ENCODE peak calls at places on chromosomes 5 and 9, in five cellular contexts. One of them, this sample, is unnamed.

GRCh38 chr5:143650296-143650695 is 161.7 kb upstream of the HMHB1 start:
- DNase-seq in IMR-90: no peak
- DNase-seq in astrocyte of the spinal cord: no peak
- DNase-seq in HFF-Myc: no peak
- DNase-seq in GM13976: no peak
- DNase-seq in this sample: no peak

GRCh38 chr5:132446621-132447020 is 44.0 kb downstream of the IRF1 start:
- DNase-seq in GM13976: no peak
- DNase-seq in IMR-90: peak; percentile 75
- DNase-seq in HFF-Myc: no peak
- DNase-seq in astrocyte of the spinal cord: peak; percentile 68
- DNase-seq in this sample: no peak

GRCh38 chr5:82885657-82886389 is 191.4 kb downstream of the TMEM167A start:
- DNase-seq in astrocyte of the spinal cord: peak; percentile 80
- DNase-seq in IMR-90: peak; percentile 20
- DNase-seq in GM13976: peak; percentile 18
- DNase-seq in HFF-Myc: no peak
- DNase-seq in this sample: no peak

GRCh38 chr9:74762950-74763349 is 124.8 kb downstream of the TRPM6 start:
- DNase-seq in astrocyte of the spinal cord: no peak
- DNase-seq in IMR-90: no peak
- DNase-seq in GM13976: no peak
- DNase-seq in HFF-Myc: no peak
- DNase-seq in this sample: no peak

GRCh38 chr9:19998823-19999455 is 210.1 kb upstream of the SLC24A2 start:
- DNase-seq in GM13976: peak; percentile 10
- DNase-seq in IMR-90: no peak
- DNase-seq in HFF-Myc: no peak
- DNase-seq in astrocyte of the spinal cord: peak; percentile 17
- DNase-seq in this sample: no peak

GRCh38 chr5:157874861-157875260 is 15.9 kb upstream of the CLINT1 start:
- DNase-seq in GM13976: no peak
- DNase-seq in HFF-Myc: no peak
- DNase-seq in IMR-90: no peak
- DNase-seq in astrocyte of the spinal cord: no peak
- DNase-seq in this sample: no peak

GRCh38 chr9:124259273-124260078 is 1.7 kb downstream of the NEK6 start:
- DNase-seq in GM13976: no peak
- DNase-seq in IMR-90: peak; percentile 91
- DNase-seq in HFF-Myc: no peak
- DNase-seq in astrocyte of the spinal cord: peak; percentile 91
- DNase-seq in this sample: peak; percentile 69

GRCh38 chr5:130955041-130955440 is 210.0 kb downstream of the HINT1 start:
- DNase-seq in IMR-90: no peak
- DNase-seq in astrocyte of the spinal cord: no peak
- DNase-seq in GM13976: no peak
- DNase-seq in HFF-Myc: no peak
- DNase-seq in this sample: no peak

GRCh38 chr9:27351438-27351837 is 54.5 kb upstream of the EQTN start:
- DNase-seq in astrocyte of the spinal cord: no peak
- DNase-seq in GM13976: no peak
- DNase-seq in IMR-90: no peak
- DNase-seq in HFF-Myc: no peak
- DNase-seq in this sample: no peak

GRCh38 chr5:173328896-173329369 is 719 bp upstream of the STC2 start:
- DNase-seq in GM13976: peak; percentile 52
- DNase-seq in HFF-Myc: no peak
- DNase-seq in IMR-90: peak; percentile 80
- DNase-seq in astrocyte of the spinal cord: peak; percentile 63
- DNase-seq in this sample: no peak

GRCh38 chr5:173330856-173331206 is 2.6 kb upstream of the STC2 start:
- DNase-seq in IMR-90: no peak
- DNase-seq in astrocyte of the spinal cord: no peak
- DNase-seq in HFF-Myc: no peak
- DNase-seq in GM13976: no peak
- DNase-seq in this sample: no peak

GRCh38 chr5:173327948-173328895 is at the start of gene STC2:
- DNase-seq in IMR-90: peak; percentile 94
- DNase-seq in HFF-Myc: peak; percentile 59
- DNase-seq in astrocyte of the spinal cord: peak; percentile 91
- DNase-seq in GM13976: peak; percentile 93
- DNase-seq in this sample: no peak

GRCh38 chr5:173330151-173330855 is 2.1 kb upstream of the STC2 start:
- DNase-seq in astrocyte of the spinal cord: no peak
- DNase-seq in HFF-Myc: no peak
- DNase-seq in GM13976: no peak
- DNase-seq in IMR-90: no peak
- DNase-seq in this sample: no peak

DNA sequence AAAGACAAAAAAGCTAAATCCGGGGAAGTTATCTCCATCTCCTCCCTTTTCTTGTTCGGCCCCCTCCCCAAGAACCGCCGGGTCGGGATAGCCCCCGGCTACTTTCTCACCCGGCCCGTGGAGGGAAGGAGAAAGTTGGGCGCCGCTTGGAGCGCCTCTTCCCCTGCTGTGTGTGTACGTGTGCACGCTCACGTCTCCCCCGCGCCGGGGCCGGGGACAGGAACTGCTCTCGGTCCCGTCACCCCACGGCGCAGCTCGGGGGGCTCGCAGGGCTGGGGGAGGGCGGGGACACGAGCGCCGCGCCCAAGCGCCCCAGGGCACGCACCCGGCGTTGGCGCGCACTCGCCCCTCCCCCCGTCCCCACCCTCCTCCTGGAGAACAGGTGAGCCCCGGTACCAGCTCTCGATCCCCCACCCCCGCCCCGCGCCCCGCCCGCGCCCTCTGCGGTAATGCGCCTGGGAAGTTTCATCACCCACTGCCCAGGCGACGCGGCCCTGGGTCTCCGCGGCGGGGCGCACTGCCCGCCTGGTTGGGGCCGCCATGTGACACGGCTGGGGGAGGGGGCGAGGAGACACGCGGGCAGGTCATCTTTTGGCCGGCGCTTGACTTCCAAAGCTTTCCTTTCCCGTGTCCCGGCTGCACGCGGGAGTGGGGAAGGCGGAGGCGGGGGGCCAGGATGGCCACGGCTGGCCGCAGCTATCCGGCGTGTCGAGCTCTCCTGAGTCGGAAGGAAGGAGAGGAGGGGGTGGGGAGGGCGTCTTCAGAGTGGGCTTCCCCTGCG is 1.3 kb upstream of the STC2 start:
- DNase-seq in HFF-Myc: no peak
- DNase-seq in GM13976: peak; percentile 86
- DNase-seq in astrocyte of the spinal cord: peak; percentile 23
- DNase-seq in IMR-90: no peak
- DNase-seq in this sample: no peak
- TF ChIP-seq CTCF in HFF-Myc: no peak
- TF ChIP-seq CTCF in GM13976: peak; percentile 34
- TF ChIP-seq CTCF in astrocyte of the spinal cord: peak; percentile 6
- TF ChIP-seq CTCF in IMR-90: no peak
- TF ChIP-seq CTCF in this sample: no peak

DNA sequence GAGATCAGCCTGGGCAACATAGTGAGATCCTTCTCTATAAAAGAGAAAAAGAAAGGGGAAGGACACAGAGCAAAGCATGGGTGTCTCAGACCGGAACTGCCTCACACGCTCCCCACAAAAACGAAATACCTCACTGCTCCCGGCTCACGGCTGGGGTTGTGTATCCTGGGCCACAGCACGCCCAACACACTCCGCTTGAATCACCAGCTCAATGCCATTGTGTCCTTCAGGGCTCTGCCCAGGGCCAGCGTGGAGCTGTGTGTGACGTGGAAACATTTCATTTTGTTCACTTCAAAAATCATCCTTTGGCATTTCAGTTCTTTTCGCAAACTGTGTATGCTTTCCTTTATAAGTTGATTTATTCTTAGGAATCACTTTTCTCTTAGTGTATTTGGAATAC is 279.5 kb downstream of the IRX1 start:
- DNase-seq in astrocyte of the spinal cord: no peak
- DNase-seq in GM13976: no peak
- DNase-seq in HFF-Myc: no peak
- DNase-seq in IMR-90: no peak
- DNase-seq in this sample: no peak
- TF ChIP-seq CTCF in astrocyte of the spinal cord: no peak
- TF ChIP-seq CTCF in GM13976: no peak
- TF ChIP-seq CTCF in HFF-Myc: no peak
- TF ChIP-seq CTCF in IMR-90: no peak
- TF ChIP-seq CTCF in this sample: no peak

GRCh38 chr9:77978086-77978781 is 53.4 kb downstream of the GNAQ start:
- DNase-seq in HFF-Myc: no peak
- DNase-seq in GM13976: peak; percentile 12
- DNase-seq in IMR-90: no peak
- DNase-seq in astrocyte of the spinal cord: no peak
- DNase-seq in this sample: no peak

GRCh38 chr9:77980622-77981021 is 51.0 kb downstream of the GNAQ start:
- DNase-seq in astrocyte of the spinal cord: peak; percentile 45
- DNase-seq in GM13976: no peak
- DNase-seq in IMR-90: peak; percentile 81
- DNase-seq in HFF-Myc: no peak
- DNase-seq in this sample: no peak

GRCh38 chr9:77974414-77974813 is 57.2 kb downstream of the GNAQ start:
- DNase-seq in HFF-Myc: no peak
- DNase-seq in astrocyte of the spinal cord: no peak
- DNase-seq in IMR-90: no peak
- DNase-seq in GM13976: no peak
- DNase-seq in this sample: no peak

GRCh38 chr9:77975023-77975422 is 56.6 kb downstream of the GNAQ start:
- DNase-seq in HFF-Myc: no peak
- DNase-seq in IMR-90: no peak
- DNase-seq in GM13976: no peak
- DNase-seq in astrocyte of the spinal cord: no peak
- DNase-seq in this sample: no peak

GRCh38 chr9:77977210-77977611 is 54.4 kb downstream of the GNAQ start:
- DNase-seq in astrocyte of the spinal cord: peak; percentile 86
- DNase-seq in IMR-90: peak; percentile 73
- DNase-seq in GM13976: peak; percentile 13
- DNase-seq in HFF-Myc: no peak
- DNase-seq in this sample: no peak
- TF ChIP-seq CTCF in astrocyte of the spinal cord: peak; percentile 70
- TF ChIP-seq CTCF in IMR-90: peak; percentile 64
- TF ChIP-seq CTCF in GM13976: peak; percentile 20
- TF ChIP-seq CTCF in HFF-Myc: peak; percentile 48
- TF ChIP-seq CTCF in this sample: peak; percentile 25

DNA sequence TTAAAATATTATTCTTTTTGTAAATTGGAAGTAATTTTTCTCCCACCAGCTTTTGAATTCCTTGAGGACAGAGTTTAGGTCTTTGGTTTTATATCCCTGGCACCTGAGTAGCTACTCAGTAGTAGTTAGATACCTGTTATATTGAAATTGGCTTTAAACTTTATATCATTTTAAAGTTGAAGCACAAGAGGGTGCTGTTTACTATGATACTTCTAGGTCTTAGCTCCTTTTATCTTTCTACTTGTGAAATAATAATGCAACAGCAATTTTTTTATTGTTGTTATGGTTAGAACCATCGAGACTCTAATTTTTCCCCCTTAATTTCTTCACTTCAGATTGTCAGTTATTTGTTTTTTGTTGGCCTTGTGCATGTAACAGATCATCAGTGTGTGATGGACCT is 46.3 kb downstream of the AP3S1 start:
- DNase-seq in HFF-Myc: no peak
- DNase-seq in astrocyte of the spinal cord: peak; percentile 30
- DNase-seq in IMR-90: peak; percentile 54
- DNase-seq in GM13976: no peak
- DNase-seq in this sample: no peak
- TF ChIP-seq CTCF in HFF-Myc: no peak
- TF ChIP-seq CTCF in astrocyte of the spinal cord: no peak
- TF ChIP-seq CTCF in IMR-90: peak; percentile 54
- TF ChIP-seq CTCF in GM13976: no peak
- TF ChIP-seq CTCF in this sample: no peak

DNA sequence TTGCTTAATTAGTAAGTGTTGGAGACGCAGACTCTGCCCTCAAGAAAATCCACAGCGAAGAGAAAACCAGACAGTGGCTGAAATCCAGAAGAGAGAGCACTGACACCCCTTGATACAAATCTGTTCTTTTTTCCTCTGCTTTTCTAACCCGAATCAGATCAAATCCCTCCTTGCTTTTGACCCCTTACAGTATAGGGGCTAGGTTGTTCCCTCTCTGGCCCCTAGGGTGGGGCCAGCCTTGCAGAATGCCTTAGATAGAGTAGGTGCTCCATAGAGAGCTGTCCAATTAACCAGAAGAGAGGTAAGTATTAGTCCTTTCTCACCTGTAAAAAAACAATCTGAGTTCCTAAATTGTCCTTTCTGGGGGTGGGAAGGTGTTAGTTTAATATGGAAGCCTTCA is 10.1 kb downstream of the C1QTNF2 start:
- DNase-seq in astrocyte of the spinal cord: no peak
- DNase-seq in GM13976: no peak
- DNase-seq in IMR-90: no peak
- DNase-seq in HFF-Myc: no peak
- DNase-seq in this sample: no peak
- TF ChIP-seq CTCF in astrocyte of the spinal cord: no peak
- TF ChIP-seq CTCF in GM13976: no peak
- TF ChIP-seq CTCF in IMR-90: no peak
- TF ChIP-seq CTCF in HFF-Myc: no peak
- TF ChIP-seq CTCF in this sample: no peak

GRCh38 chr9:71210326-71210725 is 88.9 kb upstream of the TRPM3 start:
- DNase-seq in GM13976: no peak
- DNase-seq in IMR-90: no peak
- DNase-seq in HFF-Myc: no peak
- DNase-seq in astrocyte of the spinal cord: no peak
- DNase-seq in this sample: no peak
- TF ChIP-seq CTCF in GM13976: no peak
- TF ChIP-seq CTCF in IMR-90: no peak
- TF ChIP-seq CTCF in HFF-Myc: no peak
- TF ChIP-seq CTCF in astrocyte of the spinal cord: no peak
- TF ChIP-seq CTCF in this sample: no peak

GRCh38 chr5:135880278-135880677 is 15.4 kb downstream of the IL9 start:
- DNase-seq in IMR-90: no peak
- DNase-seq in GM13976: no peak
- DNase-seq in HFF-Myc: no peak
- DNase-seq in astrocyte of the spinal cord: no peak
- DNase-seq in this sample: no peak
- TF ChIP-seq CTCF in IMR-90: peak; percentile 22
- TF ChIP-seq CTCF in GM13976: no peak
- TF ChIP-seq CTCF in HFF-Myc: peak; percentile 59
- TF ChIP-seq CTCF in astrocyte of the spinal cord: peak; percentile 39
- TF ChIP-seq CTCF in this sample: no peak

DNA sequence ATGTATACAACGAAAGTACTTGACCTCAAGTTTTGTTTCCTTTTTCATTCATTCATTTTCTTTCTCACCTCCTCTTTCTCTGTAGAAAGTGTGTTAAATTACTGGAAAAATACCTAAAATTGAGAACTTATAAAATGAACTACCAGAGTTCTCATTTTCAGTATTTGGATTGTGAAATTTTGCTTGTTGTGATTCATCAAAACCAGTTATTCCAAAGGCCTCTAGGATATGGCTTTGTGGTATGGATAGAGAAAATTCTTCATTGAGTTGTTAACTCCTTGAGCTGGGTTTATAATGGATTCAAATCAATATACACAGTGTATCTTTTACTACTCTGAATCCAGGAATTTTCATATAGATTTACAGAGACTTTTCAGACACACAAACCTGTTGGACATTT is 287.6 kb downstream of the KDM4C start:
- DNase-seq in HFF-Myc: no peak
- DNase-seq in GM13976: no peak
- DNase-seq in IMR-90: peak; percentile 34
- DNase-seq in astrocyte of the spinal cord: no peak
- DNase-seq in this sample: no peak
- TF ChIP-seq CTCF in HFF-Myc: no peak
- TF ChIP-seq CTCF in GM13976: no peak
- TF ChIP-seq CTCF in IMR-90: no peak
- TF ChIP-seq CTCF in astrocyte of the spinal cord: no peak
- TF ChIP-seq CTCF in this sample: no peak

GRCh38 chr9:34591911-34592866 is 2.7 kb upstream of the CNTFR start:
- DNase-seq in IMR-90: no peak
- DNase-seq in HFF-Myc: no peak
- DNase-seq in astrocyte of the spinal cord: no peak
- DNase-seq in GM13976: peak; percentile 39
- DNase-seq in this sample: no peak
- TF ChIP-seq CTCF in IMR-90: no peak
- TF ChIP-seq CTCF in HFF-Myc: no peak
- TF ChIP-seq CTCF in astrocyte of the spinal cord: no peak
- TF ChIP-seq CTCF in GM13976: no peak
- TF ChIP-seq CTCF in this sample: no peak

This sample was measured in omental fat pad.